ENCODE peak calls at places on chromosomes 12 and 14, in five cellular contexts. G is HepG2, Y is H1, S is K562, V is A549. E is an unnamed sample.

GRCh38 chr12:49888461-49889151 is 15.1 kb downstream of the FAIM2 start:
- DNase-seq in Y (no peak), V (no peak), G (no peak), S (no peak), E (no peak)

GRCh38 chr14:20969336-20969735 is 14.0 kb downstream of the RNASE2 start:
- DNase-seq in Y (no peak), V (no peak), G (no peak), S (no peak), E (no peak)

GRCh38 chr14:99884834-99885648 is 91.8 kb downstream of the EML1 start:
- DNase-seq in V (peak; percentile 71), G (peak; percentile 52), Y (no peak), S (peak; percentile 33), E (peak; percentile 77)

GRCh38 chr14:88189840-88190191 is 133.3 kb downstream of the KCNK10 start:
- DNase-seq in G (no peak), Y (no peak), S (no peak), V (no peak), E (no peak)

GRCh38 chr14:99790978-99791376 is 2.2 kb upstream of the EML1 start:
- DNase-seq in S (no peak), Y (no peak), V (no peak), G (no peak), E (no peak)

GRCh38 chr12:52782502-52782901 is 5.4 kb upstream of the KRT76 start:
- DNase-seq in Y (no peak), S (no peak), V (no peak), G (no peak), E (no peak)

GRCh38 chr14:104919993-104920315 is 4.7 kb upstream of the PLD4 start:
- DNase-seq in Y (no peak), V (no peak), S (no peak), G (no peak), E (no peak)

GRCh38 chr12:8644345-8645248 is 18.0 kb downstream of the MFAP5 start:
- DNase-seq in S (no peak), Y (no peak), G (no peak), V (no peak), E (no peak)

GRCh38 chr12:24447678-24448077 is 498.2 kb upstream of the SOX5 start:
- DNase-seq in V (no peak), G (no peak), S (no peak), Y (no peak), E (no peak)

GRCh38 chr12:58877243-58877743 is 43.0 kb downstream of the LRIG3 start:
- DNase-seq in S (no peak), V (peak; percentile 8), Y (no peak), G (peak; percentile 35), E (peak; percentile 100)

GRCh38 chr12:33438890-33439586 is 581 bp downstream of the SYT10 start:
- DNase-seq in V (no peak), G (no peak), S (peak; percentile 34), Y (no peak), E (no peak)

GRCh38 chr14:103393687-103394626 is 8.7 kb downstream of the MARK3 start:
- DNase-seq in V (peak; percentile 41), G (no peak), S (peak; percentile 74), Y (no peak), E (peak; percentile 53)

GRCh38 chr12:132444957-132445883 is 44.7 kb upstream of the FBRSL1 start:
- DNase-seq in V (no peak), S (no peak), G (no peak), Y (no peak), E (no peak)

GRCh38 chr12:84732941-84733340 is 179.7 kb downstream of the SLC6A15 start:
- DNase-seq in V (no peak), G (no peak), Y (no peak), S (no peak), E (no peak)

GRCh38 chr12:84727964-84728363 is 184.6 kb downstream of the SLC6A15 start:
- DNase-seq in S (no peak), G (peak; percentile 33), V (no peak), Y (no peak), E (no peak)

DNA sequence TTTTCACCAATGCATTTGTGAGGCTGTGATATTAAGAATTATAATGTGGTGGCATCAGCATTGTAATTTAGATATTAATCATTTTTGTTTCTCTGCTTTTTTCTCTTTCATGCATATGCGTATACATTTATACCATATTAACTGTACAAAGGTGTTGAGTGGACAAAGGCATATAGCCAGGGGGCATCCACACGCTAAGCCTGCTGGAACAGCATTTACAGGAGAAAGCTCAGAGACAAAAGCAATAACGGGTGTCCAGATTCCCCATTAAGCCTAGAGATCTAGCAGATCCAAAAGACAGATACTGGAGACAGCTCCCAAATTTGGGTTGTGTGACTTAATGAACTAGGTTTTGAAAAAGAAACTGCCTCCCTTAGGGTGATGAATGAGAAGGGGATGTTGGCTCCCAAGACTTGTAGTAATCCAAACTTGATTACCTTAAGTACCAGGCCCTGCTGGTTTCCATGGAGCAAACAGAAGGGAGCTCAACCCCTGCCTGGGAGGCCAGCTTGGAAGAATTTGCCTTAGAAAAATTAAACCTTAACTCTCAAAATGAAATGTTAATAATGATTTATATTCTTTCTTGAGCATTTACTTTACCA is 181.9 kb downstream of the SLC6A15 start:
- DNase-seq in V (no peak), S (no peak), Y (peak; percentile 13), G (no peak), E (no peak)
- TF ChIP-seq MAFK in V (no peak), S (no peak), Y (no peak), G (no peak), E (no peak)

GRCh38 chr12:88909510-88909909 is 329.2 kb upstream of the KITLG start:
- DNase-seq in S (no peak), Y (no peak), G (no peak), V (no peak), E (no peak)

DNA sequence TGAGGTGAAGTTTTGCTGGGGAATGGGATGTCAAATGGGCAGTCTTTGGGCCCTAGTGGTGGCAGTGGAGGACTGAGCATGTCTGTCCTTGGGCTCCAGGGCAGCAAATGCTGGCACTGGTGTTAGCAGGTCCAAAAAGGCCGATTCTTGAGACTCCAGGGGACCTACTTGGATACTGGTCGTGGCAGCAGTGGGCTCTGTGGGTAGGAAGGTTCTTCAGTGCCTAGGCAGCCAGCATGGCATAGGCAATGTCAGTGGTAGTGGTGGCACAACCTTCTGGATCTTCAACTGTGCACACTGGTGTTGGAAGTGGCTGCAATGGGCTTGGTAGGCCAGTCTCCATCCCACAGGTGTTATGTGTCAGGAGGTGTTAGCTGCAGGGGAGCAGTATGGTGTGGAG is 334.7 kb upstream of the KITLG start:
- DNase-seq in V (no peak), G (no peak), S (no peak), Y (no peak), E (no peak)
- TF ChIP-seq MAFK in V (no peak), G (no peak), S (no peak), Y (no peak), E (no peak)

GRCh38 chr14:101007004-101007614 is 103.6 kb upstream of the RTL1 start:
- DNase-seq in S (no peak), G (no peak), V (no peak), Y (no peak), E (no peak)

GRCh38 chr14:101006008-101006407 is 102.5 kb upstream of the RTL1 start:
- DNase-seq in S (no peak), Y (no peak), V (no peak), G (no peak), E (no peak)

GRCh38 chr14:101005447-101005846 is 101.9 kb upstream of the RTL1 start:
- DNase-seq in Y (no peak), S (no peak), V (no peak), G (no peak), E (no peak)

GRCh38 chr14:101004176-101004575 is 100.7 kb upstream of the RTL1 start:
- DNase-seq in V (no peak), G (no peak), Y (no peak), S (no peak), E (no peak)

GRCh38 chr14:101004954-101005353 is 101.4 kb upstream of the RTL1 start:
- DNase-seq in Y (no peak), G (no peak), V (no peak), S (no peak), E (peak; percentile 87)
- TF ChIP-seq MAFK in Y (no peak), G (no peak), V (no peak), S (no peak), E (no peak)

GRCh38 chr14:84782902-84783301 is 747.0 kb upstream of the FLRT2 start:
- DNase-seq in S (no peak), G (no peak), V (no peak), Y (no peak), E (no peak)

GRCh38 chr14:84789012-84789411 is 740.9 kb upstream of the FLRT2 start:
- DNase-seq in S (no peak), G (no peak), Y (no peak), V (no peak), E (no peak)

GRCh38 chr14:84785997-84786396 is 743.9 kb upstream of the FLRT2 start:
- DNase-seq in G (no peak), V (no peak), Y (no peak), S (no peak), E (peak; percentile 4)
- TF ChIP-seq MAFK in G (no peak), V (no peak), Y (no peak), S (no peak), E (no peak)

GRCh38 chr12:15726757-15727112 is 62.5 kb downstream of the EPS8 start:
- DNase-seq in V (no peak), G (no peak), S (no peak), Y (no peak), E (no peak)

GRCh38 chr12:15729097-15729496 is 60.1 kb downstream of the EPS8 start:
- DNase-seq in G (no peak), V (no peak), S (no peak), Y (no peak), E (no peak)

GRCh38 chr12:15731940-15732339 is 57.2 kb downstream of the EPS8 start:
- DNase-seq in S (no peak), V (no peak), G (no peak), Y (no peak), E (no peak)

GRCh38 chr12:15726029-15726756 is 63.0 kb downstream of the EPS8 start:
- DNase-seq in S (no peak), Y (no peak), G (no peak), V (no peak), E (no peak)

GRCh38 chr12:15728118-15728598 is 61.0 kb downstream of the EPS8 start:
- DNase-seq in S (no peak), Y (no peak), G (no peak), V (peak; percentile 51), E (peak; percentile 80)
- TF ChIP-seq MAFK in S (no peak), Y (no peak), G (no peak), V (peak; percentile 91), E (peak; percentile 69)

DNA sequence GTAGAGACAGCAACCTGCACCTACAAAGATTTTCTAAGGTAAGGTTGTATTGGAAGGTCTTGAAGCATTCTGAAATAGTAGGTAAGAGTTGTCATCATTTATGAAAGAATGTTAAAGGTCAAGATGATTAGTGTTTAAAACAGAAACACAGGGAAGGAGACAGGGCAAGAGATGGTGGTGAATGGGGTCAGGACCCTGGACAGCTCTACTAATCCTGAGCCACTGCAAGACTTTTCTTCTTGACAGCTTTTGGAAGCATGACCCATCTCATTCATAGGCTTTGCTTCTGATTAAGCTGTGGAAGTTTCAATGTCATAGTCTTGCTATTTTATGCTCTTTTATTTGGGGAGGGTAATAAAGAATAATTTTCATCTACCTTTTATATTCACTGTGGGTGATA is 75.5 kb upstream of the CAND1 start:
- DNase-seq in Y (no peak), V (no peak), S (peak; percentile 8), G (peak; percentile 8), E (peak; percentile 23)
- TF ChIP-seq MAFK in Y (no peak), V (no peak), S (no peak), G (no peak), E (no peak)

GRCh38 chr12:4203772-4204376 is 69.7 kb upstream of the CCND2 start:
- DNase-seq in V (no peak), Y (peak; percentile 38), S (no peak), G (no peak), E (no peak)
- TF ChIP-seq MAFK in V (no peak), Y (no peak), S (no peak), G (no peak), E (no peak)

GRCh38 chr12:115335048-115335447 is 651.1 kb upstream of the TBX3 start:
- DNase-seq in G (no peak), Y (no peak), V (no peak), S (no peak), E (no peak)
- TF ChIP-seq MAFK in G (no peak), Y (no peak), V (no peak), S (no peak), E (no peak)

E was measured in IMR-90.